ENCODE peak calls at places on chromosome 15, in six cellular contexts. R is GM03348, U is choroid plexus epithelial cell, Q is dermis blood vessel endothelial cell, B is NCI-H1092 treated with DMSO at 0.1 percent for 48 hours, C is HAP-1. J is an unnamed sample.

GRCh38 chr15:96108405-96108804 is 222.1 kb upstream of the NR2F2 start:
- DNase-seq in R (no peak), U (no peak), Q (no peak), B (no peak), C (no peak), J (no peak)

GRCh38 chr15:94080416-94080815 is 150.9 kb upstream of the MCTP2 start:
- DNase-seq in R (peak; percentile 79), U (peak; percentile 27), Q (no peak), B (no peak), C (no peak), J (peak; percentile 70)

GRCh38 chr15:26449296-26449695 is 323.6 kb downstream of the GABRB3 start:
- DNase-seq in R (no peak), U (no peak), Q (no peak), B (no peak), C (no peak), J (no peak)

GRCh38 chr15:76576526-76577279 is 240.1 kb downstream of the ISL2 start:
- DNase-seq in R (peak; percentile 28), U (peak; percentile 85), Q (peak; percentile 52), B (no peak), C (no peak), J (peak; percentile 85)

GRCh38 chr15:78873796-78874761 is 1.4 kb downstream of the MORF4L1 start:
- DNase-seq in R (no peak), U (peak; percentile 45), Q (peak; percentile 48), B (no peak), C (peak; percentile 95), J (no peak)

GRCh38 chr15:37682304-37682703 is 252.1 kb upstream of the TMCO5A start:
- DNase-seq in R (peak; percentile 7), U (peak; percentile 62), Q (no peak), B (no peak), C (no peak), J (no peak)

GRCh38 chr15:29135266-29135665 is 134.4 kb downstream of the NSMCE3 start:
- DNase-seq in R (no peak), U (no peak), Q (no peak), B (no peak), C (no peak), J (no peak)

GRCh38 chr15:70096215-70096974 is 1.3 kb downstream of the TLE3 start:
- DNase-seq in R (peak; percentile 68), U (peak; percentile 55), Q (peak; percentile 72), B (peak; percentile 18), C (peak; percentile 38), J (no peak)

GRCh38 chr15:68113751-68114150 is 59.6 kb downstream of the PIAS1 start:
- DNase-seq in R (no peak), U (peak; percentile 13), Q (no peak), B (no peak), C (no peak), J (no peak)

GRCh38 chr15:74955796-74956647 is 550 bp downstream of the RPP25 start:
- DNase-seq in R (peak; percentile 56), U (peak; percentile 69), Q (peak; percentile 85), B (peak; percentile 62), C (no peak), J (peak; percentile 88)

GRCh38 chr15:28979208-28979891 is 93.6 kb downstream of the APBA2 start:
- DNase-seq in R (no peak), U (no peak), Q (no peak), B (no peak), C (no peak), J (no peak)

GRCh38 chr15:60091150-60091549 is 87.0 kb downstream of the FOXB1 start:
- DNase-seq in R (peak; percentile 73), U (peak; percentile 81), Q (no peak), B (no peak), C (no peak), J (no peak)

GRCh38 chr15:88393719-88394519 is 73.3 kb downstream of the MRPL46 start:
- DNase-seq in R (no peak), U (no peak), Q (no peak), B (no peak), C (no peak), J (no peak)

GRCh38 chr15:86355798-86356197 is 276.1 kb downstream of the AGBL1 start:
- DNase-seq in R (no peak), U (no peak), Q (no peak), B (no peak), C (no peak), J (no peak)

GRCh38 chr15:48671381-48672022 is 26.0 kb upstream of the FBN1 start:
- DNase-seq in R (peak; percentile 76), U (peak; percentile 78), Q (peak; percentile 43), B (no peak), C (no peak), J (peak; percentile 76)

GRCh38 chr15:62591842-62592838 is 427.1 kb upstream of the C2CD4B start:
- DNase-seq in R (peak; percentile 34), U (peak; percentile 28), Q (no peak), B (no peak), C (no peak), J (no peak)